ENCODE peak calls at places on chromosomes 7 and 10, in eight cellular contexts. I, H, A, C, G, Y, Q and N are unnamed samples.

GRCh38 chr7:32502656-32503189 is 7.4 kb downstream of the AVL9 start:
- DNase-seq in I (no peak), H (no peak), A (no peak), C (no peak), G (no peak), Y (no peak), Q (no peak), N (no peak)

GRCh38 chr7:107777702-107778101 is 25.3 kb downstream of the SLC26A3 start:
- DNase-seq in I (no peak), H (no peak), A (no peak), C (no peak), G (no peak), Y (no peak), Q (no peak), N (no peak)

GRCh38 chr10:16789765-16790164 is 27.5 kb downstream of the RSU1 start:
- DNase-seq in I (no peak), H (no peak), A (no peak), C (no peak), G (no peak), Y (no peak), Q (no peak), N (no peak)

GRCh38 chr7:38558786-38559185 is 72.4 kb downstream of the AMPH start:
- DNase-seq in I (peak), H (no peak), A (no peak), C (no peak), G (no peak), Y (no peak), Q (no peak), N (peak)

GRCh38 chr7:28459306-28459705 is 47.0 kb downstream of the CREB5 start:
- DNase-seq in I (no peak), H (no peak), A (no peak), C (no peak), G (no peak), Y (no peak), Q (no peak), N (no peak)

GRCh38 chr7:16933296-16934248 is 51.8 kb upstream of the AGR3 start:
- DNase-seq in I (no peak), H (no peak), A (no peak), C (no peak), G (no peak), Y (no peak), Q (no peak), N (no peak)

GRCh38 chr10:100522107-100522811 is 2.6 kb upstream of the SEC31B start:
- DNase-seq in I (no peak), H (no peak), A (no peak), C (no peak), G (no peak), Y (no peak), Q (no peak), N (no peak)

GRCh38 chr10:98404571-98405396 is 10.2 kb downstream of the PYROXD2 start:
- DNase-seq in I (peak), H (no peak), A (peak), C (no peak), G (no peak), Y (no peak), Q (no peak), N (no peak)

DNA sequence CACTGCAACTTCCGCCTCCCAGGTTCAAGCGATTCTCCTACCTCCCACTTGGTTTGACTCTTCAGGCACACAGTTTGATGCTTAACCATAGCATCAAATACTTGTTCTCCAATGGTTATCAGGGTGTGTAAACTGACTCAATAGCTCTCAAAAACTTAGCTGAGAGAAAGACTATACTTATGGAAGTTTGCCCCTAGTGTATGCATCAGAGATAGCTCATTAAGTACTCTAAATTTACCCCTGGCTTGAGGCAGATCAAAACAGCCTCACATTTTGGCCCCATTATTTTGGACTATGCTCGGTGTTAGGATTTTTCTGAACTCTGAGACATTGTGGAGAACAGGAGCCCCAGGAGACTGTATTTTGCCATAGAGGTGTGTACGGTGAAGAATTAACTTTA is 40.8 kb upstream of the SLC35B4 start:
- DNase-seq in I (no peak), H (no peak), A (no peak), C (no peak), G (no peak), Y (no peak), Q (no peak), N (no peak)
- TF ChIP-seq CTCF in I (peak), H (no peak), A (peak), C (no peak), G (no peak), Y (no peak), Q (no peak), N (no peak)

DNA sequence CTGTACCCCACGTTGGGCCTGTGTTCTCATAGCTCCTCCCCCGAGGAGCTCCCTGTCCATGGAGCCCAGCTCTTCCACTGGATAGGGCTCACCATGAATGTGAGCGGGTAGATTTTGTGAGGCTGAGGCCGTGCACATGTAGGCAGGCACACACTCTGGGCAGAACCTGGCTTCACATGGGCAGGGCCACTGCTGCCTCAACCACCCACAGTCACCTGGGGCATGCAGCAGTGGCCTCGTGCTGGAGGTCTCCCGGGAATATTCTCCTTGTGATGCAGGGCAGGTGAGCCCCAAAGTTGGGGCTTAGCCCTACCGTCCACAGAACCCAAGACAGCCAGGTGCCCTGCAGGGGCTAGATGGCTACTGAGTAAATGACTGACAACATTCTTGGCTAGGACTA is 116.6 kb downstream of the TMEM130 start:
- DNase-seq in I (no peak), H (no peak), A (no peak), C (no peak), G (no peak), Y (no peak), Q (no peak), N (no peak)
- TF ChIP-seq CTCF in I (no peak), H (no peak), A (no peak), C (no peak), G (no peak), Y (no peak), Q (no peak), N (no peak)

GRCh38 chr7:79806161-79806734 is 328.4 kb upstream of the GNAI1 start:
- DNase-seq in I (peak), H (no peak), A (peak), C (no peak), G (no peak), Y (no peak), Q (no peak), N (peak)
- TF ChIP-seq CTCF in I (peak), H (no peak), A (peak), C (peak), G (no peak), Y (no peak), Q (no peak), N (peak)

GRCh38 chr7:100568936-100569844 is 4.5 kb downstream of the SAP25 start:
- DNase-seq in I (peak), H (peak), A (peak), C (peak), G (peak), Y (peak), Q (peak), N (peak)
- TF ChIP-seq CTCF in I (peak), H (peak), A (peak), C (peak), G (peak), Y (no peak), Q (peak), N (no peak)

GRCh38 chr10:90917231-90917967 is 3.5 kb downstream of the ANKRD1 start:
- DNase-seq in I (no peak), H (no peak), A (no peak), C (no peak), G (no peak), Y (no peak), Q (no peak), N (no peak)

GRCh38 chr10:90919683-90920574 is 958 bp downstream of the ANKRD1 start:
- DNase-seq in I (no peak), H (no peak), A (no peak), C (no peak), G (no peak), Y (no peak), Q (no peak), N (no peak)

GRCh38 chr10:90916392-90917110 is 4.3 kb downstream of the ANKRD1 start:
- DNase-seq in I (no peak), H (no peak), A (no peak), C (no peak), G (no peak), Y (no peak), Q (no peak), N (no peak)

GRCh38 chr10:90915141-90916075 is 5.5 kb downstream of the ANKRD1 start:
- DNase-seq in I (no peak), H (no peak), A (no peak), C (no peak), G (no peak), Y (no peak), Q (no peak), N (no peak)

DNA sequence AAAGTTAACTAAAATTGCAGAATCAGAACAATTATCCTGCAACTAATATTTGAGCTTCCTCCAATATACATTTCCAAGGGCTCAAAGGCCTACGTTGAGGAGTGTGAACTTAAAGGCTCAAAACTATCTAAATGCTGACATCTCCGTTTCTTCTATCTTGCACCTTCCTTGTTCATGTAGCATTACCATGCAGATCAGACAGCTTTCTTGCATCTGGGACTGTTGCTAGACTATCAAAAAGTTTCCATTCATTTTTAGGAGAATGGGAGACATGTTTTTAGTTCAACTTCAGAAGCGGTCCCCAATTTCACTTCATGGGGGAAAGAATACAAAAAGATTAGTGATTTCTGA is 2.9 kb downstream of the ANKRD1 start:
- DNase-seq in I (no peak), H (no peak), A (no peak), C (no peak), G (no peak), Y (no peak), Q (no peak), N (no peak)
- TF ChIP-seq CTCF in I (no peak), H (no peak), A (no peak), C (no peak), G (no peak), Y (no peak), Q (no peak), N (no peak)

DNA sequence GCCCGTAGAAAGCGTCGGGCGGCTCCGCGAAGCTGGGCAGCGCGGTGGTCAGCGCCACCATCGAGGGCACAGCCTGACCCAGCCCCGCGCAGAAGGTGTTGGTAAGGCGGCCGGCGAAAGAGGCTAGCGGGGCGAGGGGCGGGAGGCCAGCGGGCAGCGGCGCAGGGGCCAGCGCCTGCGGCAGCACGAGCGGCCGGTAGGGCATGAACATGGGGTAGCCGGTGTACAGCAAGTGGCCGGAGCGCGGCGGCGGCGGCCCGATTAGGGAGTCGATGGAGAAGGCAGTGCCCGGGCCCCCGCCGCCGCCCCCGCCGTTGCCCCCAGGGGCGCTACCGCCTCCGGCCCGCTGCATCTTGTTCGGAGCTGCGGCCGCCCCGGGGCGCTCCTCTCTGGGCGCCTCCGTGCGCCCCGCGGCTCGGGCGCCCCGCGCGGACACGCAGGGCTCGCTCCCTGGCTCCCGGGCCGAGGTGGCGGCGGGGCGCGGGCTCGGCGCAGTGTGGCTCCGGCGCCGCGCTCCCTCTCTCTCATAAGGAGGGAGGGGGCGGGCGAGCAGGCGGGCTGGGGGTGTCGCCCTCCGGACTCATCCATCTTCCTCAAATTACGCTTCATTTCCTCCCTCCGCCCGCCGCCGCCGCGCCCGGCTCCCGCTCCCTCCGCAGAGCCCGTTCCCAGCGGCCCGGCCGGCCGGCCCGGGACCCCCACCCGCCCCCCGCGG is at the start of gene GBX1:
- DNase-seq in I (no peak), H (peak), A (no peak), C (no peak), G (no peak), Y (peak), Q (no peak), N (no peak)
- TF ChIP-seq CTCF in I (no peak), H (peak), A (no peak), C (no peak), G (no peak), Y (no peak), Q (peak), N (no peak)

DNA sequence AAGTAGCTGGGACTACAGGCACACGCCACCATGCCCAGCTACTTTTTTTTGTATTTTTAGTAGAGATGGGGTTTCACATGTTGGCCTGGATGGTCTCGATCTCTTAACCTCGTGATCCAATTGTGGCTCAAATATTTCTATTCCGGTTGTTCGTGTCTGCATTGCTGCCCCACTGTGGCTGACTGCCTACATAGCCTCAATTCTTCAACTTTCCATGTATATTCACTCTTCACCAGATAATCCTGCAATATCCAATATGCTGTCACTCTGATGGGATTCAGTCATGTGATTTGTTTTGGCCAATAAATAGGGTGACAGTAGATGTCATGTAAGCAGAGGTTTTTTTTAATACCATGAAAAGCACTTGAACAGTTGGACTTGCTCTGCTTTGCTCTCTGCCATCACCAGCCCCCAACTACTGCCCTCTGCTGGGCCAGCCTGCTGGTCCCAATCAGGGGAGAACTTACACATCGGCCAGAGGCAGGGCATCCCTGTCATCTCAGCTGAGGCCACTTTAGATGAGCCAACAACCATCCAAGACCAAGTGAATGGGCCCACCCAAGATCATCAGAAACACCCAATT is 56.7 kb downstream of the NSUN6 start:
- DNase-seq in I (no peak), H (peak), A (peak), C (no peak), G (no peak), Y (no peak), Q (no peak), N (peak)
- TF ChIP-seq CTCF in I (peak), H (peak), A (peak), C (peak), G (no peak), Y (no peak), Q (no peak), N (no peak)

DNA sequence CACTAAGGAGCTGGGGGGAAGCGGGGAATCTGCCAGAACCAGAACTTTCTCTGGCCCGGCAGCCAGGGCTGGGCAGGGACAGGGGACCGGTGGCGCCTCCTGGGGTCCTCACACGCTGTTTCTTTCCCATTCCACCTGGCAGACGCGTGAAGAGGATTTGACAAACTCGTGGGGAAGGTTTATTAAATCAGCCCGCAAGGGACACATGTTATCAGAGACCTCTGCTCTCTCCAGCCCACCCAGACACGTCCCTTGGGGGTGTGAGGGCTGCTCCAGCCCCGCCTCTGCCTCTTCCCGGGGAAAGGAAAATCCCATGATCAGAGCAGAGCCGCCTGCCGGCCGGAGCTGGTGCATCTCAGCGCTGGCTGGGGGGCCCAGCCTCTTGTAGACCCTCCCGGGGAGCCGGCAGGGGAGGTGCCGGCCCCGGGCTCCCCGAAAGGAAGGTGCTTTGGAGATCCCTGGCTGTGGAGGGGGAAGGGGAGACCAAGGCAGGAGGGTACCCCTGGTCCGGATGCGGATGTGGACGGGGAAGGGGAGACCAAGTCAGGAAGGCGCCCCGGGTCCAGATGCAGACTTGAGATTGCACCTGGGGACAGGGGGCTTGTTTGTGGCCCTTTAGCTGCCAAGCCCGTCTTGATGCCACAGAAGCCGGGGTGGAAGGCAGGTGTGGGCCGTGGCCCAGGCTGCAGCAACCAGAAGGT is 142.8 kb downstream of the ELFN1 start:
- DNase-seq in I (no peak), H (no peak), A (no peak), C (no peak), G (no peak), Y (no peak), Q (no peak), N (no peak)
- TF ChIP-seq CTCF in I (peak), H (no peak), A (peak), C (no peak), G (no peak), Y (no peak), Q (no peak), N (no peak)

GRCh38 chr10:3259499-3259898 is 86.9 kb upstream of the PITRM1 start:
- DNase-seq in I (no peak), H (no peak), A (no peak), C (no peak), G (no peak), Y (no peak), Q (no peak), N (no peak)
- TF ChIP-seq CTCF in I (no peak), H (no peak), A (no peak), C (no peak), G (no peak), Y (no peak), Q (no peak), N (no peak)

GRCh38 chr10:83273035-83273434 is 866.3 kb upstream of the GHITM start:
- DNase-seq in I (peak), H (no peak), A (no peak), C (no peak), G (no peak), Y (no peak), Q (no peak), N (no peak)
- TF ChIP-seq CTCF in I (no peak), H (no peak), A (no peak), C (no peak), G (no peak), Y (no peak), Q (no peak), N (peak)